ENCODE peak calls at places on chromosome 9, in four cellular contexts. One of them, this sample, is unnamed.

GRCh38 chr9:88628811-88629210 is 93.8 kb downstream of the NXNL2 start:
- DNase-seq in Calu3: no peak
- DNase-seq in small intestine: no peak
- DNase-seq in endothelial cell: no peak
- DNase-seq in this sample: no peak

GRCh38 chr9:36092509-36093215 is 43.9 kb upstream of the GLIPR2 start:
- DNase-seq in small intestine: peak; percentile 90
- DNase-seq in Calu3: no peak
- DNase-seq in endothelial cell: no peak
- DNase-seq in this sample: no peak

GRCh38 chr9:65403721-65404120 is 118.7 kb upstream of the FOXD4L5 start:
- DNase-seq in Calu3: no peak
- DNase-seq in endothelial cell: no peak
- DNase-seq in small intestine: no peak
- DNase-seq in this sample: no peak

GRCh38 chr9:136441191-136441680 is 1.6 kb upstream of the INPP5E start:
- DNase-seq in endothelial cell: no peak
- DNase-seq in Calu3: no peak
- DNase-seq in small intestine: no peak
- DNase-seq in this sample: no peak

GRCh38 chr9:8389531-8389930 is 590.0 kb upstream of the DMAC1 start:
- DNase-seq in endothelial cell: no peak
- DNase-seq in small intestine: no peak
- DNase-seq in Calu3: no peak
- DNase-seq in this sample: no peak

GRCh38 chr9:70805953-70806352 is 315.5 kb downstream of the TRPM3 start:
- DNase-seq in Calu3: no peak
- DNase-seq in small intestine: no peak
- DNase-seq in endothelial cell: no peak
- DNase-seq in this sample: no peak

GRCh38 chr9:112439171-112439570 is 47.5 kb upstream of the KIAA1958 start:
- DNase-seq in endothelial cell: no peak
- DNase-seq in small intestine: peak; percentile 5
- DNase-seq in Calu3: no peak
- DNase-seq in this sample: no peak

GRCh38 chr9:88949961-88950340 is 41.3 kb upstream of the S1PR3 start:
- DNase-seq in small intestine: peak; percentile 13
- DNase-seq in endothelial cell: no peak
- DNase-seq in Calu3: no peak
- DNase-seq in this sample: peak; percentile 13

GRCh38 chr9:111316796-111317195 is 13.2 kb downstream of the OR2K2 start:
- DNase-seq in endothelial cell: no peak
- DNase-seq in Calu3: no peak
- DNase-seq in small intestine: no peak
- DNase-seq in this sample: no peak